ENCODE peak calls at places on chromosome 20, in four cellular contexts. G is NCI-H1417, C is NCI-H1092, L is T-cell. T is an unnamed sample.

GRCh38 chr20:8534368-8534767 is 402.3 kb downstream of the PLCB1 start:
- DNase-seq in G (no peak), C (no peak), L (no peak), T (no peak)

GRCh38 chr20:17614812-17615644 is 45.2 kb downstream of the DSTN start:
- DNase-seq in G (no peak), C (no peak), L (no peak), T (no peak)

GRCh38 chr20:19897891-19898290 is 119.3 kb upstream of the NAA20 start:
- DNase-seq in G (no peak), C (no peak), L (no peak), T (no peak)

GRCh38 chr20:63536241-63536977 is 767 bp downstream of the PTK6 start:
- DNase-seq in G (peak), C (peak), L (no peak), T (peak)

GRCh38 chr20:3172933-3173581 is at the start of gene LZTS3:
- DNase-seq in G (peak), C (peak), L (peak), T (peak)

GRCh38 chr20:1657556-1658334 is at the start of gene SIRPG:
- DNase-seq in G (no peak), C (no peak), L (no peak), T (no peak)

GRCh38 chr20:2845607-2846006 is 5.1 kb downstream of the VPS16 start:
- DNase-seq in G (no peak), C (no peak), L (no peak), T (no peak)

GRCh38 chr20:6502999-6503398 is 264.5 kb upstream of the BMP2 start:
- DNase-seq in G (no peak), C (no peak), L (no peak), T (no peak)

GRCh38 chr20:2228926-2229325 is 66.9 kb upstream of the TGM3 start:
- DNase-seq in G (no peak), C (no peak), L (no peak), T (no peak)

GRCh38 chr20:39640147-39640546 is 678.0 kb downstream of the DHX35 start:
- DNase-seq in G (no peak), C (no peak), L (no peak), T (no peak)

GRCh38 chr20:48635791-48636267 is 192.0 kb downstream of the PREX1 start:
- DNase-seq in G (no peak), C (peak), L (no peak), T (no peak)

GRCh38 chr20:37395921-37396519 is 50.1 kb downstream of the SRC start:
- DNase-seq in G (peak), C (peak), L (no peak), T (no peak)

GRCh38 chr20:44651507-44652373 is at the start of gene ADA:
- DNase-seq in G (peak), C (no peak), L (no peak), T (peak)

GRCh38 chr20:55514498-55514897 is 490.8 kb downstream of the CBLN4 start:
- DNase-seq in G (no peak), C (no peak), L (no peak), T (no peak)

GRCh38 chr20:31394900-31395299 is 4.5 kb upstream of the DEFB119 start:
- DNase-seq in G (no peak), C (no peak), L (no peak), T (no peak)

GRCh38 chr20:39661833-39662232 is 699.7 kb downstream of the DHX35 start:
- DNase-seq in G (no peak), C (no peak), L (no peak), T (no peak)

GRCh38 chr20:21514553-21515251 is 838 bp upstream of the NKX2-2 start:
- DNase-seq in G (no peak), C (no peak), L (no peak), T (no peak)

GRCh38 chr20:41649489-41649888 is 31.3 kb upstream of the CHD6 start:
- DNase-seq in G (peak), C (no peak), L (no peak), T (peak)

GRCh38 chr20:57560554-57561355 is at the start of gene PCK1:
- DNase-seq in G (peak), C (no peak), L (no peak), T (peak)

GRCh38 chr20:20085071-20085470 is 32.7 kb downstream of the CFAP61 start:
- DNase-seq in G (peak), C (no peak), L (no peak), T (no peak)

GRCh38 chr20:54557836-54558590 is 82.6 kb downstream of the DOK5 start:
- DNase-seq in G (no peak), C (no peak), L (no peak), T (no peak)

GRCh38 chr20:37807901-37808751 is 94.8 kb upstream of the VSTM2L start:
- DNase-seq in G (no peak), C (no peak), L (no peak), T (no peak)

GRCh38 chr20:33099842-33100538 is 20.5 kb downstream of the BPIFB4 start:
- DNase-seq in G (no peak), C (no peak), L (no peak), T (no peak)

GRCh38 chr20:31602779-31603441 is 2.2 kb upstream of the ID1 start:
- DNase-seq in G (peak), C (no peak), L (no peak), T (peak)

GRCh38 chr20:33689973-33690372 is 3.8 kb upstream of the E2F1 start:
- DNase-seq in G (no peak), C (no peak), L (no peak), T (no peak)

GRCh38 chr20:38825901-38826625 is 20.6 kb downstream of the PPP1R16B start:
- DNase-seq in G (peak), C (peak), L (no peak), T (peak)

GRCh38 chr20:63695419-63696310 is 787 bp upstream of the TNFRSF6B start:
- DNase-seq in G (no peak), C (no peak), L (no peak), T (no peak)

GRCh38 chr20:47487175-47487917 is 14.3 kb upstream of the NCOA3 start:
- DNase-seq in G (no peak), C (no peak), L (peak), T (no peak)

GRCh38 chr20:2688041-2688591 is 4.5 kb upstream of the EBF4 start:
- DNase-seq in G (peak), C (peak), L (peak), T (peak)

GRCh38 chr20:49032455-49032854 is 13.7 kb upstream of the CSE1L start:
- DNase-seq in G (no peak), C (no peak), L (no peak), T (no peak)

GRCh38 chr20:13684566-13685222 is 46.0 kb upstream of the TASP1 start:
- DNase-seq in G (no peak), C (no peak), L (no peak), T (no peak)

GRCh38 chr20:46324379-46324778 is 16.1 kb upstream of the CDH22 start:
- DNase-seq in G (no peak), C (no peak), L (no peak), T (no peak)